ENCODE peak calls at places on chromosome 4, in four cellular contexts. T is GM12892, P is GM20000, Z is psoas muscle. N is an unnamed sample.

GRCh38 chr4:39029752-39030694 is 2.2 kb downstream of the TMEM156 start:
- DNase-seq in T (no peak), P (peak), Z (no peak), N (no peak)

GRCh38 chr4:184647391-184648101 is 1.7 kb downstream of the CASP3 start:
- DNase-seq in T (no peak), P (no peak), Z (no peak), N (no peak)

GRCh38 chr4:104418313-104418712 is 76.4 kb downstream of the CXXC4 start:
- DNase-seq in T (no peak), P (no peak), Z (no peak), N (no peak)

GRCh38 chr4:20172070-20172760 is 79.5 kb upstream of the SLIT2 start:
- DNase-seq in T (no peak), P (no peak), Z (no peak), N (no peak)

GRCh38 chr4:40908702-40909362 is 159.1 kb downstream of the NSUN7 start:
- DNase-seq in T (peak), P (peak), Z (peak), N (peak)

GRCh38 chr4:898869-899555 is 33.1 kb downstream of the GAK start:
- DNase-seq in T (no peak), P (no peak), Z (no peak), N (no peak)

GRCh38 chr4:94262163-94263016 is 54.7 kb downstream of the SMARCAD1 start:
- DNase-seq in T (no peak), P (no peak), Z (no peak), N (no peak)

GRCh38 chr4:140037353-140038030 is 116.5 kb downstream of the MAML3 start:
- DNase-seq in T (no peak), P (no peak), Z (no peak), N (no peak)

GRCh38 chr4:74733760-74734159 is 60.6 kb downstream of the BTC start:
- DNase-seq in T (no peak), P (no peak), Z (no peak), N (no peak)

GRCh38 chr4:189773909-189774308 is 166.8 kb upstream of the FRG1 start:
- DNase-seq in T (no peak), P (no peak), Z (no peak), N (no peak)

GRCh38 chr4:122921971-122922876 is at the start of gene NUDT6:
- DNase-seq in T (peak), P (peak), Z (peak), N (peak)

GRCh38 chr4:8035371-8035780 is 95.7 kb upstream of the AFAP1 start:
- DNase-seq in T (no peak), P (no peak), Z (no peak), N (no peak)

GRCh38 chr4:39568805-39569204 is 41.6 kb upstream of the UGDH start:
- DNase-seq in T (no peak), P (peak), Z (no peak), N (no peak)

GRCh38 chr4:80091184-80091583 is 18.2 kb upstream of the ANTXR2 start:
- DNase-seq in T (no peak), P (no peak), Z (no peak), N (no peak)

GRCh38 chr4:186820371-186820990 is 96.8 kb upstream of the FAT1 start:
- DNase-seq in T (no peak), P (no peak), Z (no peak), N (no peak)

GRCh38 chr4:173038192-173038896 is 130.3 kb upstream of the GALNT7 start:
- DNase-seq in T (no peak), P (no peak), Z (no peak), N (no peak)

GRCh38 chr4:26273308-26273980 is 47.4 kb upstream of the RBPJ start:
- DNase-seq in T (no peak), P (no peak), Z (no peak), N (peak)

GRCh38 chr4:48047421-48047844 is 30.9 kb downstream of the NIPAL1 start:
- DNase-seq in T (no peak), P (peak), Z (no peak), N (no peak)

GRCh38 chr4:33357121-33357520 is 2637.0 kb downstream of the PCDH7 start:
- DNase-seq in T (no peak), P (no peak), Z (no peak), N (no peak)

N was measured in tibial artery.